ENCODE peak calls at places on chromosomes 11 and 22, in six cellular contexts. K is erythroblast; J is NCI-H2107; G is activated effector memory CD4-positive, alpha-beta T cell treated with anti-CD3 and anti-CD28 coated beads, Interleukin-2, amount 50 U/mL, for 16 hours; F is Calu3; B is naive thymus-derived CD8-positive, alpha-beta T cell. A is an unnamed sample.
A peak's percentile ranks its signal among the peaks of the same experiment; 100 is the strongest.

GRCh38 chr11:43685483-43685882 is 4.9 kb downstream of the HSD17B12 start:
- DNase-seq in K (peak; percentile 15), J (no peak), G (no peak), F (no peak), B (no peak), A (peak; percentile 64)

GRCh38 chr11:46916669-46917108 is 1.7 kb downstream of the LRP4 start:
- DNase-seq in K (peak; percentile 26), J (no peak), G (no peak), F (peak; percentile 26), B (no peak), A (peak; percentile 50)

GRCh38 chr22:50046019-50046415 is 12.1 kb downstream of the TTLL8 start:
- DNase-seq in K (no peak), J (no peak), G (no peak), F (no peak), B (no peak), A (no peak)

GRCh38 chr11:72856065-72856464 is 41.9 kb downstream of the ATG16L2 start:
- DNase-seq in K (no peak), J (no peak), G (no peak), F (no peak), B (no peak), A (no peak)

GRCh38 chr22:29054251-29054767 is 7.3 kb downstream of the C22orf31 start:
- DNase-seq in K (no peak), J (no peak), G (no peak), F (no peak), B (no peak), A (no peak)

GRCh38 chr11:22476589-22476988 is 138.4 kb downstream of the SLC17A6 start:
- DNase-seq in K (no peak), J (no peak), G (no peak), F (no peak), B (no peak), A (no peak)

GRCh38 chr11:74877132-74877531 is 71.8 kb downstream of the XRRA1 start:
- DNase-seq in K (peak; percentile 61), J (no peak), G (no peak), F (no peak), B (no peak), A (peak; percentile 92)

GRCh38 chr22:37686002-37686982 is at the start of gene NOL12:
- DNase-seq in K (peak; percentile 93), J (peak; percentile 57), G (peak; percentile 92), F (peak; percentile 84), B (peak; percentile 69), A (peak; percentile 93)

GRCh38 chr11:65727865-65728264 is 7.3 kb upstream of the RNASEH2C start:
- DNase-seq in K (no peak), J (no peak), G (no peak), F (no peak), B (no peak), A (no peak)

GRCh38 chr11:60214386-60214785 is 28.6 kb downstream of the MS4A4E start:
- DNase-seq in K (no peak), J (no peak), G (no peak), F (no peak), B (no peak), A (no peak)

GRCh38 chr11:94128171-94128745 is 383 bp upstream of the PANX1 start:
- DNase-seq in K (no peak), J (no peak), G (no peak), F (no peak), B (no peak), A (no peak)

GRCh38 chr11:116244425-116244824 is 528.4 kb downstream of the BUD13 start:
- DNase-seq in K (no peak), J (no peak), G (no peak), F (no peak), B (no peak), A (no peak)

GRCh38 chr11:26244207-26244606 is 87.7 kb upstream of the ANO3 start:
- DNase-seq in K (no peak), J (no peak), G (no peak), F (no peak), B (no peak), A (no peak)

GRCh38 chr11:65915101-65915820 is 3.6 kb downstream of the C11orf68 start:
- DNase-seq in K (no peak), J (no peak), G (no peak), F (no peak), B (no peak), A (no peak)

GRCh38 chr11:9263840-9264380 is 1.2 kb downstream of the DENND5A start:
- DNase-seq in K (peak; percentile 74), J (no peak), G (peak; percentile 74), F (no peak), B (no peak), A (peak; percentile 89)

GRCh38 chr11:72627594-72628281 is 46.5 kb downstream of the PDE2A start:
- DNase-seq in K (no peak), J (no peak), G (no peak), F (no peak), B (no peak), A (no peak)

GRCh38 chr11:48073031-48073861 is 92.9 kb downstream of the PTPRJ start:
- DNase-seq in K (peak; percentile 22), J (no peak), G (peak; percentile 38), F (no peak), B (no peak), A (no peak)

GRCh38 chr11:72668645-72669347 is 5.4 kb downstream of the PDE2A start:
- DNase-seq in K (no peak), J (peak; percentile 30), G (peak; percentile 72), F (no peak), B (no peak), A (peak; percentile 91)

GRCh38 chr11:35173620-35174278 is 34.8 kb downstream of the CD44 start:
- DNase-seq in K (no peak), J (no peak), G (no peak), F (no peak), B (no peak), A (no peak)

GRCh38 chr11:111450480-111451320 is 61.5 kb downstream of the BTG4 start:
- DNase-seq in K (no peak), J (no peak), G (no peak), F (no peak), B (no peak), A (no peak)

GRCh38 chr11:16169541-16169940 is 186.8 kb downstream of the SOX6 start:
- DNase-seq in K (no peak), J (no peak), G (no peak), F (no peak), B (no peak), A (no peak)